ENCODE peak calls at places on chromosomes 11 and 22, in four cellular contexts. V, T, A and Q are unnamed samples.

GRCh38 chr11:64947202-64947814 is 11.6 kb upstream of the GPHA2 start:
- DNase-seq in V (no peak), T (no peak), A (peak; percentile 25), Q (no peak)

GRCh38 chr22:35426801-35427140 is 26.8 kb downstream of the MCM5 start:
- DNase-seq in V (no peak), T (no peak), A (no peak), Q (no peak)

GRCh38 chr11:44241851-44242250 is 68.1 kb downstream of the ALX4 start:
- DNase-seq in V (no peak), T (no peak), A (no peak), Q (no peak)

GRCh38 chr11:64865286-64866172 is 12.9 kb downstream of the EHD1 start:
- DNase-seq in V (peak; percentile 85), T (peak; percentile 92), A (no peak), Q (no peak)

GRCh38 chr22:49632199-49633009 is 195.3 kb downstream of the BRD1 start:
- DNase-seq in V (peak; percentile 41), T (peak; percentile 73), A (peak; percentile 76), Q (peak; percentile 89)

GRCh38 chr22:32823024-32823730 is 21.7 kb downstream of the TIMP3 start:
- DNase-seq in V (peak; percentile 48), T (no peak), A (no peak), Q (peak; percentile 16)

GRCh38 chr11:126484266-126484665 is 128.8 kb downstream of the ST3GAL4 start:
- DNase-seq in V (peak; percentile 87), T (peak; percentile 69), A (no peak), Q (no peak)

GRCh38 chr11:131279685-131280084 is 90.7 kb upstream of the NTM start:
- DNase-seq in V (peak; percentile 12), T (peak; percentile 13), A (no peak), Q (no peak)

GRCh38 chr11:119531091-119531490 is 108.1 kb upstream of the THY1 start:
- DNase-seq in V (no peak), T (no peak), A (no peak), Q (no peak)

GRCh38 chr11:83709434-83709833 is 423.3 kb upstream of the CCDC90B start:
- DNase-seq in V (no peak), T (no peak), A (no peak), Q (no peak)

GRCh38 chr11:110584150-110584549 is 128.1 kb downstream of the ARHGAP20 start:
- DNase-seq in V (no peak), T (no peak), A (no peak), Q (no peak)

GRCh38 chr11:125367710-125368109 is 128.4 kb downstream of the FEZ1 start:
- DNase-seq in V (no peak), T (no peak), A (no peak), Q (no peak)

GRCh38 chr11:67520856-67521824 is 2.1 kb downstream of the CABP2 start:
- DNase-seq in V (no peak), T (no peak), A (no peak), Q (no peak)

GRCh38 chr11:75572744-75573143 is 10.7 kb downstream of the SERPINH1 start:
- DNase-seq in V (no peak), T (no peak), A (no peak), Q (no peak)

GRCh38 chr11:74570266-74571061 is 21.9 kb upstream of the POLD3 start:
- DNase-seq in V (peak; percentile 37), T (peak; percentile 73), A (peak; percentile 71), Q (peak; percentile 81)

GRCh38 chr11:1567721-1568100 is 4.4 kb downstream of the DUSP8 start:
- DNase-seq in V (no peak), T (no peak), A (no peak), Q (no peak)

GRCh38 chr22:35376728-35377472 is 4.0 kb upstream of the HMOX1 start:
- DNase-seq in V (peak; percentile 97), T (peak; percentile 99), A (peak; percentile 99), Q (peak; percentile 97)

GRCh38 chr11:116512841-116513240 is 259.9 kb downstream of the BUD13 start:
- DNase-seq in V (no peak), T (no peak), A (no peak), Q (no peak)

GRCh38 chr11:86499723-86500129 is 125.0 kb downstream of the CCDC81 start:
- DNase-seq in V (no peak), T (no peak), A (no peak), Q (no peak)

GRCh38 chr11:86938900-86939880 is 16.0 kb downstream of the FZD4 start:
- DNase-seq in V (no peak), T (peak; percentile 77), A (peak; percentile 85), Q (peak; percentile 90)

GRCh38 chr11:67498544-67498972 is 6.6 kb downstream of the PITPNM1 start:
- DNase-seq in V (no peak), T (no peak), A (no peak), Q (no peak)

GRCh38 chr11:126060651-126061220 is 1.9 kb downstream of the CDON start:
- DNase-seq in V (no peak), T (no peak), A (no peak), Q (no peak)

GRCh38 chr11:19241260-19242183 is 777 bp upstream of the E2F8 start:
- DNase-seq in V (no peak), T (peak; percentile 33), A (peak; percentile 8), Q (peak; percentile 63)

GRCh38 chr11:86264649-86265048 is 20.1 kb downstream of the EED start:
- DNase-seq in V (no peak), T (no peak), A (no peak), Q (no peak)

GRCh38 chr11:128956401-128957203 is 13.9 kb upstream of the TP53AIP1 start:
- DNase-seq in V (peak; percentile 61), T (peak; percentile 81), A (peak; percentile 77), Q (peak; percentile 84)

GRCh38 chr11:15805726-15806125 is 550.6 kb downstream of the SOX6 start:
- DNase-seq in V (no peak), T (no peak), A (no peak), Q (peak; percentile 24)

GRCh38 chr22:30324008-30324730 is 2.6 kb downstream of the TBC1D10A start:
- DNase-seq in V (peak; percentile 81), T (peak; percentile 77), A (no peak), Q (no peak)

GRCh38 chr11:7353100-7353499 is 101.4 kb downstream of the SYT9 start:
- DNase-seq in V (no peak), T (peak; percentile 64), A (peak; percentile 24), Q (peak; percentile 40)

GRCh38 chr11:27291302-27291889 is 71.6 kb downstream of the CCDC34 start:
- DNase-seq in V (no peak), T (peak; percentile 12), A (no peak), Q (no peak)

GRCh38 chr11:2669926-2670469 is 29.8 kb downstream of the KCNQ1OT1 start:
- DNase-seq in V (no peak), T (no peak), A (no peak), Q (no peak)

GRCh38 chr11:4551346-4551979 is 6.5 kb downstream of the OR52M1 start:
- DNase-seq in V (no peak), T (peak; percentile 43), A (peak; percentile 14), Q (peak; percentile 19)

GRCh38 chr11:48012051-48012391 is 31.7 kb downstream of the PTPRJ start:
- DNase-seq in V (no peak), T (no peak), A (no peak), Q (no peak)

GRCh38 chr22:25627271-25627848 is 62.9 kb downstream of the GRK3 start:
- DNase-seq in V (peak; percentile 78), T (no peak), A (peak; percentile 50), Q (no peak)

GRCh38 chr11:47376543-47377371 is 1.6 kb downstream of the SPI1 start:
- DNase-seq in V (no peak), T (peak; percentile 23), A (no peak), Q (no peak)

GRCh38 chr11:121643530-121644512 is 191.1 kb upstream of the SORL1-AS1 start:
- DNase-seq in V (no peak), T (no peak), A (no peak), Q (peak; percentile 69)
- H3K4me3 ChIP-seq in V (no peak overlapping the region), T (no peak overlapping the region), A (no peak overlapping the region), Q (no peak overlapping the region)

GRCh38 chr11:94452988-94453387 is 40.7 kb downstream of the MRE11 start:
- DNase-seq in V (no peak), T (no peak), A (no peak), Q (no peak)
- TF ChIP-seq EZH2 in V (no peak), T (no peak), A (no peak), Q (no peak)

GRCh38 chr11:71535825-71536224 is 2.0 kb upstream of the KRTAP5-8 start:
- DNase-seq in V (no peak), T (no peak), A (no peak), Q (no peak)
- H3K27me3 ChIP-seq in V (no peaks in the 10 kb centered on the region), T (no peaks in the 10 kb centered on the region), A (no peaks in the 10 kb centered on the region), Q (no peaks in the 10 kb centered on the region)

GRCh38 chr22:19508024-19508776 is 16.0 kb downstream of the CLDN5 start:
- DNase-seq in V (no peak), T (no peak), A (no peak), Q (no peak)

GRCh38 chr22:19510919-19511341 is 13.3 kb downstream of the CLDN5 start:
- DNase-seq in V (no peak), T (no peak), A (no peak), Q (no peak)

GRCh38 chr22:19506212-19506611 is 18.0 kb downstream of the CLDN5 start:
- DNase-seq in V (no peak), T (no peak), A (no peak), Q (no peak)

GRCh38 chr22:19507534-19507861 is 16.7 kb downstream of the CLDN5 start:
- DNase-seq in V (no peak), T (no peak), A (no peak), Q (no peak)

GRCh38 chr22:19509923-19510322 is 14.3 kb downstream of the CLDN5 start:
- DNase-seq in V (no peak), T (no peak), A (no peak), Q (no peak)
- H3K4me3 ChIP-seq in V (no peak overlapping the region), T (no peak overlapping the region), A (no peak overlapping the region), Q (no peak overlapping the region)

GRCh38 chr22:37419370-37419915 is 7.8 kb downstream of the ELFN2 start:
- DNase-seq in V (no peak), T (peak; percentile 67), A (no peak), Q (no peak)

GRCh38 chr22:37418627-37419369 is 8.5 kb downstream of the ELFN2 start:
- DNase-seq in V (no peak), T (no peak), A (no peak), Q (no peak)

GRCh38 chr22:37419916-37420655 is 7.2 kb downstream of the ELFN2 start:
- DNase-seq in V (peak; percentile 36), T (peak; percentile 41), A (no peak), Q (no peak)

GRCh38 chr22:37421468-37421877 is 5.8 kb downstream of the ELFN2 start:
- DNase-seq in V (no peak), T (no peak), A (no peak), Q (no peak)

GRCh38 chr22:37420656-37421467 is 6.4 kb downstream of the ELFN2 start:
- DNase-seq in V (peak; percentile 56), T (peak; percentile 66), A (peak; percentile 26), Q (no peak)
- TF ChIP-seq EZH2 in V (peak; percentile 77), T (no peak), A (no peak), Q (peak; percentile 42)